ENCODE peak calls at places on chromosomes 6 and 20, in nine cellular contexts. One of them, this sample, is unnamed. For H3K9me3 and H3K4me1, the result is how much of the 10 kb centered on the place peaks cover.

GRCh38 chr20:22420116-22420598 is 164.2 kb downstream of the FOXA2 start:
- DNase-seq in cardiac muscle cell: no peak
- DNase-seq in CD8-positive, alpha-beta memory T cell: no peak
- DNase-seq in Panc1: no peak
- DNase-seq in H9: no peak
- DNase-seq in adrenal gland: no peak
- DNase-seq in OCI-LY7: no peak
- DNase-seq in A549: no peak
- DNase-seq in naive thymus-derived CD4-positive, alpha-beta T cell: no peak
- DNase-seq in this sample: no peak

GRCh38 chr20:10965936-10966470 is 292.2 kb upstream of the JAG1 start:
- DNase-seq in A549: no peak
- DNase-seq in CD8-positive, alpha-beta memory T cell: no peak
- DNase-seq in adrenal gland: no peak
- DNase-seq in naive thymus-derived CD4-positive, alpha-beta T cell: no peak
- DNase-seq in H9: no peak
- DNase-seq in cardiac muscle cell: no peak
- DNase-seq in Panc1: no peak
- DNase-seq in OCI-LY7: no peak
- DNase-seq in this sample: no peak

GRCh38 chr20:5544702-5545101 is 205.5 kb upstream of the SHLD1 start:
- DNase-seq in A549: no peak
- DNase-seq in cardiac muscle cell: no peak
- DNase-seq in adrenal gland: no peak
- DNase-seq in H9: no peak
- DNase-seq in OCI-LY7: no peak
- DNase-seq in Panc1: no peak
- DNase-seq in naive thymus-derived CD4-positive, alpha-beta T cell: no peak
- DNase-seq in CD8-positive, alpha-beta memory T cell: no peak
- DNase-seq in this sample: no peak

GRCh38 chr6:56995347-56995746 is 40.4 kb downstream of the BEND6 start:
- DNase-seq in adrenal gland: no peak
- DNase-seq in A549: no peak
- DNase-seq in cardiac muscle cell: no peak
- DNase-seq in H9: no peak
- DNase-seq in Panc1: no peak
- DNase-seq in CD8-positive, alpha-beta memory T cell: no peak
- DNase-seq in naive thymus-derived CD4-positive, alpha-beta T cell: no peak
- DNase-seq in OCI-LY7: peak
- DNase-seq in this sample: no peak

GRCh38 chr6:36196049-36196879 is at the start of gene BRPF3:
- DNase-seq in A549: peak
- DNase-seq in naive thymus-derived CD4-positive, alpha-beta T cell: peak
- DNase-seq in Panc1: no peak
- DNase-seq in OCI-LY7: peak
- DNase-seq in cardiac muscle cell: peak
- DNase-seq in CD8-positive, alpha-beta memory T cell: peak
- DNase-seq in adrenal gland: peak
- DNase-seq in H9: peak
- DNase-seq in this sample: peak

GRCh38 chr6:140677781-140678528 is 1303.5 kb upstream of the CITED2 start:
- DNase-seq in OCI-LY7: peak
- DNase-seq in H9: no peak
- DNase-seq in cardiac muscle cell: no peak
- DNase-seq in CD8-positive, alpha-beta memory T cell: no peak
- DNase-seq in A549: no peak
- DNase-seq in adrenal gland: no peak
- DNase-seq in naive thymus-derived CD4-positive, alpha-beta T cell: no peak
- DNase-seq in Panc1: no peak
- DNase-seq in this sample: no peak

GRCh38 chr20:2353231-2353630 is 27.5 kb upstream of the TGM6 start:
- DNase-seq in adrenal gland: no peak
- DNase-seq in Panc1: no peak
- DNase-seq in cardiac muscle cell: no peak
- DNase-seq in H9: no peak
- DNase-seq in naive thymus-derived CD4-positive, alpha-beta T cell: no peak
- DNase-seq in OCI-LY7: peak
- DNase-seq in CD8-positive, alpha-beta memory T cell: no peak
- DNase-seq in A549: no peak
- DNase-seq in this sample: no peak

GRCh38 chr6:6543181-6543879 is 45.2 kb upstream of the LY86 start:
- DNase-seq in Panc1: no peak
- DNase-seq in cardiac muscle cell: no peak
- DNase-seq in naive thymus-derived CD4-positive, alpha-beta T cell: no peak
- DNase-seq in H9: no peak
- DNase-seq in adrenal gland: no peak
- DNase-seq in OCI-LY7: peak
- DNase-seq in CD8-positive, alpha-beta memory T cell: no peak
- DNase-seq in A549: no peak
- DNase-seq in this sample: no peak

GRCh38 chr20:62642666-62643520 is 590 bp downstream of the SLCO4A1 start:
- DNase-seq in CD8-positive, alpha-beta memory T cell: peak
- DNase-seq in naive thymus-derived CD4-positive, alpha-beta T cell: peak
- DNase-seq in H9: peak
- DNase-seq in adrenal gland: no peak
- DNase-seq in cardiac muscle cell: peak
- DNase-seq in Panc1: no peak
- DNase-seq in OCI-LY7: peak
- DNase-seq in A549: no peak
- DNase-seq in this sample: peak

GRCh38 chr6:55964136-55964535 is 88.7 kb upstream of the BMP5 start:
- DNase-seq in naive thymus-derived CD4-positive, alpha-beta T cell: no peak
- DNase-seq in H9: no peak
- DNase-seq in CD8-positive, alpha-beta memory T cell: no peak
- DNase-seq in adrenal gland: no peak
- DNase-seq in A549: no peak
- DNase-seq in OCI-LY7: no peak
- DNase-seq in Panc1: no peak
- DNase-seq in cardiac muscle cell: no peak
- DNase-seq in this sample: no peak

GRCh38 chr20:46914789-46915359 is 20.2 kb downstream of the EYA2 start:
- DNase-seq in adrenal gland: no peak
- DNase-seq in CD8-positive, alpha-beta memory T cell: no peak
- DNase-seq in A549: no peak
- DNase-seq in naive thymus-derived CD4-positive, alpha-beta T cell: no peak
- DNase-seq in OCI-LY7: no peak
- DNase-seq in H9: no peak
- DNase-seq in cardiac muscle cell: no peak
- DNase-seq in Panc1: no peak
- DNase-seq in this sample: no peak

GRCh38 chr6:131982740-131983259 is 31.6 kb upstream of the CCN2 start:
- DNase-seq in H9: no peak
- DNase-seq in OCI-LY7: no peak
- DNase-seq in adrenal gland: no peak
- DNase-seq in A549: no peak
- DNase-seq in CD8-positive, alpha-beta memory T cell: no peak
- DNase-seq in cardiac muscle cell: no peak
- DNase-seq in naive thymus-derived CD4-positive, alpha-beta T cell: no peak
- DNase-seq in Panc1: no peak
- DNase-seq in this sample: no peak

GRCh38 chr20:17680128-17680835 is 1.8 kb downstream of the RRBP1 start:
- DNase-seq in OCI-LY7: no peak
- DNase-seq in adrenal gland: peak
- DNase-seq in CD8-positive, alpha-beta memory T cell: peak
- DNase-seq in naive thymus-derived CD4-positive, alpha-beta T cell: no peak
- DNase-seq in Panc1: peak
- DNase-seq in cardiac muscle cell: peak
- DNase-seq in H9: no peak
- DNase-seq in A549: peak
- DNase-seq in this sample: peak

GRCh38 chr6:32092760-32093497 is 16.2 kb downstream of the TNXB start:
- DNase-seq in cardiac muscle cell: no peak
- DNase-seq in H9: no peak
- DNase-seq in A549: no peak
- DNase-seq in OCI-LY7: no peak
- DNase-seq in naive thymus-derived CD4-positive, alpha-beta T cell: no peak
- DNase-seq in Panc1: no peak
- DNase-seq in adrenal gland: no peak
- DNase-seq in CD8-positive, alpha-beta memory T cell: no peak
- DNase-seq in this sample: no peak

GRCh38 chr6:165716886-165717285 is 53.8 kb upstream of the PDE10A start:
- DNase-seq in Panc1: no peak
- DNase-seq in naive thymus-derived CD4-positive, alpha-beta T cell: no peak
- DNase-seq in cardiac muscle cell: no peak
- DNase-seq in H9: no peak
- DNase-seq in OCI-LY7: no peak
- DNase-seq in adrenal gland: no peak
- DNase-seq in CD8-positive, alpha-beta memory T cell: no peak
- DNase-seq in A549: no peak
- DNase-seq in this sample: no peak

GRCh38 chr6:158536891-158537798 is 22.7 kb upstream of the TMEM181 start:
- DNase-seq in Panc1: no peak
- DNase-seq in H9: peak
- DNase-seq in naive thymus-derived CD4-positive, alpha-beta T cell: no peak
- DNase-seq in OCI-LY7: no peak
- DNase-seq in adrenal gland: peak
- DNase-seq in cardiac muscle cell: peak
- DNase-seq in A549: no peak
- DNase-seq in CD8-positive, alpha-beta memory T cell: peak
- DNase-seq in this sample: no peak

GRCh38 chr6:156557269-156557885 is 219.8 kb upstream of the ARID1B start:
- DNase-seq in naive thymus-derived CD4-positive, alpha-beta T cell: no peak
- DNase-seq in OCI-LY7: no peak
- DNase-seq in cardiac muscle cell: peak
- DNase-seq in adrenal gland: no peak
- DNase-seq in Panc1: no peak
- DNase-seq in A549: no peak
- DNase-seq in H9: peak
- DNase-seq in CD8-positive, alpha-beta memory T cell: no peak
- DNase-seq in this sample: peak

GRCh38 chr20:62735331-62735821 is 26.7 kb downstream of the NTSR1 start:
- DNase-seq in OCI-LY7: no peak
- DNase-seq in Panc1: no peak
- DNase-seq in cardiac muscle cell: no peak
- DNase-seq in adrenal gland: no peak
- DNase-seq in CD8-positive, alpha-beta memory T cell: no peak
- DNase-seq in H9: no peak
- DNase-seq in naive thymus-derived CD4-positive, alpha-beta T cell: no peak
- DNase-seq in A549: no peak
- DNase-seq in this sample: no peak

GRCh38 chr20:42641886-42642285 is 547.8 kb downstream of the PTPRT start:
- DNase-seq in CD8-positive, alpha-beta memory T cell: no peak
- DNase-seq in OCI-LY7: no peak
- DNase-seq in A549: no peak
- DNase-seq in H9: no peak
- DNase-seq in naive thymus-derived CD4-positive, alpha-beta T cell: no peak
- DNase-seq in cardiac muscle cell: no peak
- DNase-seq in Panc1: no peak
- DNase-seq in adrenal gland: no peak
- DNase-seq in this sample: no peak
- H3K9me3 ChIP-seq in CD8-positive, alpha-beta memory T cell: under half
- H3K9me3 ChIP-seq in OCI-LY7: under half
- H3K9me3 ChIP-seq in A549: under half
- H3K9me3 ChIP-seq in H9: under half
- H3K9me3 ChIP-seq in naive thymus-derived CD4-positive, alpha-beta T cell: under half
- H3K9me3 ChIP-seq in cardiac muscle cell: under half
- H3K9me3 ChIP-seq in Panc1: under half
- H3K9me3 ChIP-seq in adrenal gland: under half
- H3K9me3 ChIP-seq in this sample: under half

GRCh38 chr6:168007592-168008338 is 10.3 kb downstream of the KIF25 start:
- DNase-seq in A549: peak
- DNase-seq in H9: no peak
- DNase-seq in naive thymus-derived CD4-positive, alpha-beta T cell: no peak
- DNase-seq in adrenal gland: peak
- DNase-seq in CD8-positive, alpha-beta memory T cell: no peak
- DNase-seq in cardiac muscle cell: no peak
- DNase-seq in OCI-LY7: no peak
- DNase-seq in Panc1: peak
- DNase-seq in this sample: no peak
- H3K27ac ChIP-seq in A549: peak
- H3K27ac ChIP-seq in H9: no peak
- H3K27ac ChIP-seq in naive thymus-derived CD4-positive, alpha-beta T cell: no peak
- H3K27ac ChIP-seq in adrenal gland: no peak
- H3K27ac ChIP-seq in CD8-positive, alpha-beta memory T cell: no peak
- H3K27ac ChIP-seq in cardiac muscle cell: no peak
- H3K27ac ChIP-seq in OCI-LY7: no peak
- H3K27ac ChIP-seq in Panc1: peak
- H3K27ac ChIP-seq in this sample: no peak

GRCh38 chr6:108574457-108575149 is 13.9 kb downstream of the FOXO3 start:
- DNase-seq in H9: no peak
- DNase-seq in CD8-positive, alpha-beta memory T cell: no peak
- DNase-seq in naive thymus-derived CD4-positive, alpha-beta T cell: no peak
- DNase-seq in adrenal gland: no peak
- DNase-seq in cardiac muscle cell: no peak
- DNase-seq in OCI-LY7: no peak
- DNase-seq in Panc1: no peak
- DNase-seq in A549: no peak
- DNase-seq in this sample: no peak

GRCh38 chr6:108578166-108578565 is 17.4 kb downstream of the FOXO3 start:
- DNase-seq in H9: no peak
- DNase-seq in Panc1: no peak
- DNase-seq in naive thymus-derived CD4-positive, alpha-beta T cell: no peak
- DNase-seq in adrenal gland: no peak
- DNase-seq in CD8-positive, alpha-beta memory T cell: no peak
- DNase-seq in cardiac muscle cell: no peak
- DNase-seq in OCI-LY7: no peak
- DNase-seq in A549: no peak
- DNase-seq in this sample: no peak

GRCh38 chr6:108578595-108579038 is 17.9 kb downstream of the FOXO3 start:
- DNase-seq in CD8-positive, alpha-beta memory T cell: no peak
- DNase-seq in naive thymus-derived CD4-positive, alpha-beta T cell: no peak
- DNase-seq in Panc1: no peak
- DNase-seq in A549: no peak
- DNase-seq in adrenal gland: peak
- DNase-seq in H9: no peak
- DNase-seq in OCI-LY7: no peak
- DNase-seq in cardiac muscle cell: no peak
- DNase-seq in this sample: no peak

GRCh38 chr6:108576724-108577123 is 16.0 kb downstream of the FOXO3 start:
- DNase-seq in H9: no peak
- DNase-seq in cardiac muscle cell: no peak
- DNase-seq in adrenal gland: no peak
- DNase-seq in Panc1: no peak
- DNase-seq in OCI-LY7: no peak
- DNase-seq in CD8-positive, alpha-beta memory T cell: no peak
- DNase-seq in A549: no peak
- DNase-seq in naive thymus-derived CD4-positive, alpha-beta T cell: no peak
- DNase-seq in this sample: no peak

GRCh38 chr6:108575905-108576494 is 15.3 kb downstream of the FOXO3 start:
- DNase-seq in cardiac muscle cell: no peak
- DNase-seq in A549: no peak
- DNase-seq in H9: no peak
- DNase-seq in CD8-positive, alpha-beta memory T cell: no peak
- DNase-seq in Panc1: no peak
- DNase-seq in naive thymus-derived CD4-positive, alpha-beta T cell: no peak
- DNase-seq in OCI-LY7: no peak
- DNase-seq in adrenal gland: no peak
- DNase-seq in this sample: no peak
- H3K4me1 ChIP-seq in cardiac muscle cell: under half
- H3K4me1 ChIP-seq in A549: under half
- H3K4me1 ChIP-seq in H9: under half
- H3K4me1 ChIP-seq in CD8-positive, alpha-beta memory T cell: under half
- H3K4me1 ChIP-seq in Panc1: under half
- H3K4me1 ChIP-seq in naive thymus-derived CD4-positive, alpha-beta T cell: under half
- H3K4me1 ChIP-seq in OCI-LY7: under half
- H3K4me1 ChIP-seq in adrenal gland: half or more
- H3K4me1 ChIP-seq in this sample: under half

DNA sequence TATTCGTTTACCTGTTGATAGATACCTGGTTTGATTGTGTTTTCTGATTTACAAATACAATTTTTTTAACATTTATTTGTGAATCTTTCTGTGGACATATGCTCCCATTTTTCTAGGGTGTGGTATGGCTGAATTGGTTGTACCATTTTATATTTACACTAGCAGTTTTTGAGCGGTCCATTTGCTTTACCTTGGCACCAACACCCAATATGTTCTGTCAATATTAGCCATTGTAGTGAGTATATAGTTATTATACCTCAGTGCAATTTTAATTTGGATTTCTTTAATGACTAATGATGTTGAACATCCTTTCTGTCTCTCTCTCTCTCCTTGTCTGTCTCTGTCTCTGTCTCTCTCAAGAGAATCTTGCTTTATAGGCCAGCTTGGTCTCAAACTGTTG is 278.5 kb downstream of the CDKAL1 start:
- DNase-seq in CD8-positive, alpha-beta memory T cell: no peak
- DNase-seq in adrenal gland: no peak
- DNase-seq in H9: no peak
- DNase-seq in OCI-LY7: no peak
- DNase-seq in cardiac muscle cell: no peak
- DNase-seq in naive thymus-derived CD4-positive, alpha-beta T cell: no peak
- DNase-seq in Panc1: no peak
- DNase-seq in A549: no peak
- DNase-seq in this sample: no peak
- H3K9me3 ChIP-seq in CD8-positive, alpha-beta memory T cell: under half
- H3K9me3 ChIP-seq in adrenal gland: under half
- H3K9me3 ChIP-seq in H9: under half
- H3K9me3 ChIP-seq in OCI-LY7: under half
- H3K9me3 ChIP-seq in cardiac muscle cell: under half
- H3K9me3 ChIP-seq in naive thymus-derived CD4-positive, alpha-beta T cell: under half
- H3K9me3 ChIP-seq in Panc1: under half
- H3K9me3 ChIP-seq in A549: under half
- H3K9me3 ChIP-seq in this sample: under half